ENCODE peak calls at places on chromosome 7, in five cellular contexts. N, A, R, S and F are unnamed samples.

GRCh38 chr7:136183981-136184380 is 206.8 kb upstream of the MTPN start:
- DNase-seq in N (no peak), A (no peak), R (no peak), S (no peak), F (no peak)

GRCh38 chr7:108015740-108016139 is 12.8 kb upstream of the LAMB1 start:
- DNase-seq in N (no peak), A (no peak), R (no peak), S (peak; percentile 61), F (no peak)

GRCh38 chr7:55060690-55061414 is 42.0 kb downstream of the EGFR start:
- DNase-seq in N (no peak), A (no peak), R (no peak), S (peak; percentile 87), F (no peak)

GRCh38 chr7:151503902-151504714 is 15.6 kb downstream of the RHEB start:
- DNase-seq in N (peak; percentile 61), A (no peak), R (no peak), S (peak; percentile 93), F (no peak)

GRCh38 chr7:142771353-142771723 is 568 bp downstream of the PRSS2 start:
- DNase-seq in N (no peak), A (no peak), R (no peak), S (no peak), F (no peak)

GRCh38 chr7:113159746-113160339 is 41.5 kb upstream of the SMIM30 start:
- DNase-seq in N (peak; percentile 25), A (no peak), R (no peak), S (peak; percentile 63), F (peak; percentile 18)

GRCh38 chr7:63043657-63044543 is 954.7 kb upstream of the ZNF722 start:
- DNase-seq in N (no peak), A (no peak), R (no peak), S (no peak), F (no peak)

GRCh38 chr7:85413718-85414117 is 226.9 kb upstream of the SEMA3D start:
- DNase-seq in N (no peak), A (no peak), R (no peak), S (no peak), F (no peak)

GRCh38 chr7:1125603-1125969 is 34.4 kb downstream of the ZFAND2A start:
- DNase-seq in N (no peak), A (no peak), R (no peak), S (no peak), F (no peak)

GRCh38 chr7:42189535-42189934 is 47.5 kb downstream of the GLI3 start:
- DNase-seq in N (no peak), A (no peak), R (no peak), S (peak; percentile 34), F (no peak)

GRCh38 chr7:148505955-148506354 is 84.6 kb upstream of the C7orf33 start:
- DNase-seq in N (no peak), A (no peak), R (no peak), S (no peak), F (no peak)

GRCh38 chr7:24963218-24963617 is 16.8 kb downstream of the OSBPL3 start:
- DNase-seq in N (no peak), A (no peak), R (no peak), S (peak; percentile 38), F (no peak)

GRCh38 chr7:50264908-50265307 is 39.6 kb upstream of the IKZF1 start:
- DNase-seq in N (no peak), A (no peak), R (no peak), S (no peak), F (no peak)

GRCh38 chr7:79615466-79615865 is 162.0 kb upstream of the MAGI2 start:
- DNase-seq in N (no peak), A (no peak), R (no peak), S (peak; percentile 20), F (no peak)

GRCh38 chr7:34019431-34019830 is 114.1 kb downstream of the BMPER start:
- DNase-seq in N (no peak), A (no peak), R (no peak), S (no peak), F (no peak)

GRCh38 chr7:29457565-29457971 is 106.1 kb upstream of the PRR15 start:
- DNase-seq in N (peak; percentile 14), A (no peak), R (no peak), S (peak; percentile 56), F (no peak)

GRCh38 chr7:75010036-75010435 is 45.5 kb downstream of the CASTOR2 start:
- DNase-seq in N (no peak), A (no peak), R (no peak), S (no peak), F (no peak)

GRCh38 chr7:38374507-38374906 is 101.1 kb upstream of the TARP start:
- DNase-seq in N (peak; percentile 62), A (no peak), R (no peak), S (peak; percentile 62), F (no peak)

GRCh38 chr7:105141068-105141467 is 127.1 kb downstream of the KMT2E start:
- DNase-seq in N (peak; percentile 28), A (no peak), R (no peak), S (peak; percentile 64), F (no peak)

GRCh38 chr7:119720541-119720940 is 552.4 kb upstream of the KCND2 start:
- DNase-seq in N (peak; percentile 75), A (no peak), R (no peak), S (peak; percentile 93), F (peak; percentile 2)

GRCh38 chr7:4765776-4766490 is 9.5 kb upstream of the AP5Z1 start:
- DNase-seq in N (no peak), A (no peak), R (no peak), S (no peak), F (no peak)

GRCh38 chr7:130544356-130544755 is 52.5 kb downstream of the MEST start:
- DNase-seq in N (no peak), A (no peak), R (no peak), S (no peak), F (no peak)

GRCh38 chr7:83338277-83338950 is 175.7 kb upstream of the PCLO start:
- DNase-seq in N (no peak), A (no peak), R (no peak), S (no peak), F (no peak)

GRCh38 chr7:119127706-119128105 is 903.2 kb downstream of the ANKRD7 start:
- DNase-seq in N (no peak), A (no peak), R (no peak), S (no peak), F (no peak)

GRCh38 chr7:25255603-25256320 is 27.5 kb upstream of the NPVF start:
- DNase-seq in N (no peak), A (no peak), R (no peak), S (no peak), F (no peak)

GRCh38 chr7:28926871-28927597 is 31.1 kb downstream of the TRIL start:
- DNase-seq in N (peak; percentile 86), A (peak; percentile 54), R (peak; percentile 87), S (peak; percentile 92), F (peak; percentile 50)

GRCh38 chr7:69825031-69825681 is 226.9 kb downstream of the AUTS2 start:
- DNase-seq in N (no peak), A (no peak), R (no peak), S (no peak), F (no peak)

GRCh38 chr7:81774496-81774895 is 4.6 kb upstream of the HGF start:
- DNase-seq in N (no peak), A (no peak), R (no peak), S (no peak), F (peak; percentile 55)

GRCh38 chr7:137871173-137871915 is 24.6 kb upstream of the DGKI start:
- DNase-seq in N (no peak), A (no peak), R (no peak), S (peak; percentile 54), F (no peak)

GRCh38 chr7:149670288-149670687 is 103.1 kb downstream of the ZNF467 start:
- DNase-seq in N (no peak), A (no peak), R (no peak), S (peak; percentile 46), F (no peak)

GRCh38 chr7:45670227-45670626 is 96.1 kb downstream of the ADCY1 start:
- DNase-seq in N (no peak), A (no peak), R (peak; percentile 38), S (no peak), F (no peak)

GRCh38 chr7:131959106-131959812 is 402.8 kb upstream of the PODXL start:
- DNase-seq in N (no peak), A (no peak), R (no peak), S (peak; percentile 12), F (no peak)

GRCh38 chr7:70660154-70660818 is 471.7 kb upstream of the GALNT17 start:
- DNase-seq in N (no peak), A (no peak), R (no peak), S (no peak), F (no peak)

GRCh38 chr7:92973964-92974363 is 137.6 kb upstream of the CDK6 start:
- DNase-seq in N (no peak), A (no peak), R (no peak), S (peak; percentile 55), F (no peak)

GRCh38 chr7:25084826-25085225 is 40.2 kb downstream of the CYCS start:
- DNase-seq in N (no peak), A (no peak), R (no peak), S (no peak), F (no peak)

GRCh38 chr7:80732635-80733034 is 94.2 kb downstream of the CD36 start:
- DNase-seq in N (no peak), A (no peak), R (no peak), S (no peak), F (no peak)

GRCh38 chr7:111162692-111163091 is 71.8 kb downstream of the LRRN3 start:
- DNase-seq in N (peak; percentile 3), A (no peak), R (no peak), S (no peak), F (no peak)

GRCh38 chr7:127948936-127949335 is 82.3 kb downstream of the LRRC4 start:
- DNase-seq in N (no peak), A (no peak), R (no peak), S (no peak), F (no peak)
- H3K4me3 ChIP-seq in N (no peak overlapping the region), A (no peak overlapping the region), R (no peak overlapping the region), S (no peak overlapping the region), F (no peak overlapping the region)

GRCh38 chr7:2609001-2609411 is 22.8 kb upstream of the TTYH3 start:
- DNase-seq in N (no peak), A (no peak), R (no peak), S (peak; percentile 29), F (no peak)
- H3K4me3 ChIP-seq in N (no peak overlapping the region), A (no peak overlapping the region), R (no peak overlapping the region), S (no peak overlapping the region), F (no peak overlapping the region)

DNA sequence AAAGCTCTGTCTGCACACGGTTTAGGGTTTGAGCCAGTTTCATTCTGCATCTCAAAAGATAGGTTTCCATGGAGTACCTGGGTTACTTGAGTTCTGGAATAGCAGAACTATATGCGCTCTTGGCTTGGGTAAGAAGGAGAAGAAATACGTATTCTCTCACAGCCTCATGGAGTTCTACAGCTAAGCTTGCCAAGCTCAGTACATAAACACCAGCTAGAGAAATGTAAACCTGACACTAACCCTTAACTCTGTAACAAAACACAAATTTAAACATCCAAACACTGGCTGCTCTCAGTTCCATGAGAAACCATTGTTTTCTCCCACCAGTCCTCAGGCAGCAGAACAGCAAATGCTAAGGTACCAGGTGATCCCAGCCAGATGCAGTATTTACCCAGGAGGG is 557.2 kb downstream of the INHBA start:
- DNase-seq in N (no peak), A (no peak), R (no peak), S (no peak), F (no peak)
- H3K4me3 ChIP-seq in N (no peak overlapping the region), A (no peak overlapping the region), R (no peak overlapping the region), S (no peak overlapping the region), F (no peak overlapping the region)

GRCh38 chr7:22052650-22053336 is 107.1 kb upstream of the CDCA7L start:
- DNase-seq in N (no peak), A (no peak), R (no peak), S (no peak), F (no peak)

GRCh38 chr7:22049848-22050247 is 104.1 kb upstream of the CDCA7L start:
- DNase-seq in N (no peak), A (no peak), R (no peak), S (no peak), F (no peak)

GRCh38 chr7:22052221-22052639 is 106.5 kb upstream of the CDCA7L start:
- DNase-seq in N (no peak), A (no peak), R (no peak), S (no peak), F (no peak)
- H3K4me3 ChIP-seq in N (no peak overlapping the region), A (no peak overlapping the region), R (no peak overlapping the region), S (no peak overlapping the region), F (no peak overlapping the region)